ENCODE peak calls at places on chromosomes 6 and 20, in ten cellular contexts. K is Panc1; H is left ventricle myocardium superior; R is foreskin keratinocyte; P is gastrocnemius medialis; L is pancreas; Z is right lobe of liver; J is psoas muscle; Q is activated CD4-positive, alpha-beta T cell treated with anti-CD3 and anti-CD28 coated beads for 36 hours; E is stimulated activated memory B cell treated with anti-CD40 and anti-IgM and Interleukin-4, amounts not matched to agents 10 μg/mL and 1 μg/mL and 100 μg/mL, for 72 hours. W is an unnamed sample.

GRCh38 chr20:25282034-25282781 is 34.3 kb downstream of the PYGB start:
- ATAC-seq in K (no peak), H (no peak), R (no peak), P (no peak), L (no peak), Z (no peak), J (peak), Q (no peak), E (no peak), W (no peak)

GRCh38 chr6:19712012-19712688 is 125.0 kb upstream of the ID4 start:
- ATAC-seq in K (no peak), H (no peak), R (no peak), P (no peak), L (no peak), Z (no peak), J (no peak), Q (no peak), E (no peak), W (no peak)

GRCh38 chr6:45174045-45174444 is 154.1 kb upstream of the RUNX2 start:
- ATAC-seq in K (no peak), H (no peak), R (no peak), P (no peak), L (no peak), Z (no peak), J (no peak), Q (no peak), E (no peak), W (peak)

GRCh38 chr6:149060300-149060984 is 257.1 kb upstream of the TAB2 start:
- ATAC-seq in K (peak), H (peak), R (no peak), P (no peak), L (peak), Z (peak), J (no peak), Q (peak), E (peak), W (peak)

GRCh38 chr6:152642578-152643375 is 5.6 kb upstream of the SYNE1 start:
- ATAC-seq in K (peak), H (peak), R (peak), P (peak), L (peak), Z (peak), J (peak), Q (peak), E (peak), W (peak)

GRCh38 chr6:83183082-83183828 is 9.8 kb downstream of the PGM3 start:
- ATAC-seq in K (no peak), H (peak), R (peak), P (no peak), L (no peak), Z (peak), J (peak), Q (no peak), E (no peak), W (no peak)

GRCh38 chr6:108589244-108589730 is 28.6 kb downstream of the FOXO3 start:
- ATAC-seq in K (peak), H (peak), R (peak), P (peak), L (peak), Z (peak), J (peak), Q (peak), E (peak), W (peak)

GRCh38 chr6:118999494-118999893 is 64.5 kb upstream of the MCM9 start:
- ATAC-seq in K (no peak), H (no peak), R (no peak), P (no peak), L (no peak), Z (no peak), J (no peak), Q (no peak), E (no peak), W (no peak)

GRCh38 chr6:142544199-142544838 is 242.5 kb downstream of the ADGRG6 start:
- ATAC-seq in K (no peak), H (no peak), R (no peak), P (no peak), L (no peak), Z (no peak), J (no peak), Q (peak), E (no peak), W (peak)

GRCh38 chr6:53565886-53566285 is 21.0 kb upstream of the GCLC start:
- ATAC-seq in K (no peak), H (no peak), R (no peak), P (no peak), L (no peak), Z (peak), J (no peak), Q (no peak), E (no peak), W (no peak)

GRCh38 chr6:55293116-55293515 is 34.2 kb upstream of the GFRAL start:
- ATAC-seq in K (no peak), H (no peak), R (no peak), P (no peak), L (no peak), Z (no peak), J (no peak), Q (no peak), E (no peak), W (no peak)

GRCh38 chr6:166499350-166500163 is 86.9 kb downstream of the RAMACL start:
- ATAC-seq in K (no peak), H (no peak), R (no peak), P (no peak), L (no peak), Z (no peak), J (no peak), Q (peak), E (peak), W (peak)

GRCh38 chr20:50562262-50562701 is 52.1 kb downstream of the PTPN1 start:
- ATAC-seq in K (no peak), H (peak), R (no peak), P (peak), L (no peak), Z (no peak), J (peak), Q (no peak), E (no peak), W (no peak)

GRCh38 chr6:9252784-9253183 is 817.4 kb upstream of the SLC35B3 start:
- ATAC-seq in K (no peak), H (no peak), R (no peak), P (no peak), L (no peak), Z (no peak), J (no peak), Q (no peak), E (no peak), W (no peak)

GRCh38 chr20:52251827-52252226 is 60.2 kb upstream of the ZFP64 start:
- ATAC-seq in K (no peak), H (no peak), R (no peak), P (no peak), L (no peak), Z (no peak), J (no peak), Q (no peak), E (no peak), W (no peak)

GRCh38 chr6:116101298-116101718 is 655 bp downstream of the NT5DC1 start:
- ATAC-seq in K (no peak), H (peak), R (peak), P (no peak), L (no peak), Z (no peak), J (no peak), Q (peak), E (no peak), W (no peak)

W was measured in activated T-helper 17 cell treated with anti-CD3 and anti-CD28 coated beads, Interleukin-2, amount 50 U/mL, for 72 hours.